ENCODE peak calls at places on chromosomes 5 and 9, in five cellular contexts. One of them, this sample, is unnamed.

GRCh38 chr9:129720865-129721545 is 31.8 kb downstream of the PTGES start:
- DNase-seq in right lobe of liver: no peak
- DNase-seq in esophagus squamous epithelium: no peak
- DNase-seq in prostate gland: no peak
- DNase-seq in HCT116: no peak
- DNase-seq in this sample: no peak

GRCh38 chr9:11158676-11159075 is 545.9 kb upstream of the PTPRD start:
- DNase-seq in prostate gland: no peak
- DNase-seq in HCT116: no peak
- DNase-seq in right lobe of liver: no peak
- DNase-seq in esophagus squamous epithelium: no peak
- DNase-seq in this sample: no peak

GRCh38 chr9:121765021-121765950 is 113.9 kb downstream of the DAB2IP start:
- DNase-seq in esophagus squamous epithelium: no peak
- DNase-seq in prostate gland: no peak
- DNase-seq in HCT116: no peak
- DNase-seq in right lobe of liver: no peak
- DNase-seq in this sample: peak; percentile 65

GRCh38 chr9:72382405-72382804 is 17.4 kb upstream of the ZFAND5 start:
- DNase-seq in prostate gland: no peak
- DNase-seq in esophagus squamous epithelium: no peak
- DNase-seq in HCT116: no peak
- DNase-seq in right lobe of liver: no peak
- DNase-seq in this sample: no peak

GRCh38 chr9:34989946-34990635 is 546 bp downstream of the DNAJB5 start:
- DNase-seq in HCT116: no peak
- DNase-seq in prostate gland: peak; percentile 27
- DNase-seq in esophagus squamous epithelium: no peak
- DNase-seq in right lobe of liver: peak; percentile 64
- DNase-seq in this sample: peak; percentile 45

GRCh38 chr5:77709340-77709739 is 66.8 kb downstream of the TBCA start:
- DNase-seq in right lobe of liver: no peak
- DNase-seq in esophagus squamous epithelium: no peak
- DNase-seq in prostate gland: no peak
- DNase-seq in HCT116: no peak
- DNase-seq in this sample: no peak

GRCh38 chr9:72858089-72858912 is 94.6 kb downstream of the ALDH1A1 start:
- DNase-seq in esophagus squamous epithelium: no peak
- DNase-seq in prostate gland: no peak
- DNase-seq in HCT116: no peak
- DNase-seq in right lobe of liver: peak; percentile 91
- DNase-seq in this sample: no peak

GRCh38 chr5:32297181-32298055 is 15.3 kb downstream of the MTMR12 start:
- DNase-seq in HCT116: no peak
- DNase-seq in right lobe of liver: no peak
- DNase-seq in esophagus squamous epithelium: no peak
- DNase-seq in prostate gland: no peak
- DNase-seq in this sample: no peak

GRCh38 chr9:73183917-73184861 is 32.5 kb downstream of the ANXA1 start:
- DNase-seq in HCT116: peak; percentile 38
- DNase-seq in right lobe of liver: no peak
- DNase-seq in esophagus squamous epithelium: no peak
- DNase-seq in prostate gland: no peak
- DNase-seq in this sample: no peak

GRCh38 chr9:117394655-117395054 is 20.2 kb downstream of the ASTN2 start:
- DNase-seq in HCT116: no peak
- DNase-seq in right lobe of liver: no peak
- DNase-seq in prostate gland: no peak
- DNase-seq in esophagus squamous epithelium: no peak
- DNase-seq in this sample: no peak

GRCh38 chr9:80117031-80117430 is 545.3 kb downstream of the TLE4 start:
- DNase-seq in HCT116: no peak
- DNase-seq in right lobe of liver: no peak
- DNase-seq in prostate gland: no peak
- DNase-seq in esophagus squamous epithelium: no peak
- DNase-seq in this sample: no peak

GRCh38 chr9:128587453-128587852 is 35.1 kb downstream of the SPTAN1 start:
- DNase-seq in prostate gland: no peak
- DNase-seq in right lobe of liver: no peak
- DNase-seq in esophagus squamous epithelium: no peak
- DNase-seq in HCT116: no peak
- DNase-seq in this sample: no peak

GRCh38 chr9:126617003-126617739 is 3.4 kb downstream of the LMX1B start:
- DNase-seq in esophagus squamous epithelium: no peak
- DNase-seq in HCT116: no peak
- DNase-seq in right lobe of liver: no peak
- DNase-seq in prostate gland: no peak
- DNase-seq in this sample: no peak

GRCh38 chr5:95130951-95131350 is 153.9 kb downstream of the MCTP1 start:
- DNase-seq in prostate gland: no peak
- DNase-seq in right lobe of liver: no peak
- DNase-seq in HCT116: no peak
- DNase-seq in esophagus squamous epithelium: no peak
- DNase-seq in this sample: no peak

GRCh38 chr9:136671646-136672430 is 9.1 kb downstream of the EGFL7 start:
- DNase-seq in HCT116: no peak
- DNase-seq in right lobe of liver: no peak
- DNase-seq in prostate gland: no peak
- DNase-seq in esophagus squamous epithelium: no peak
- DNase-seq in this sample: no peak

GRCh38 chr5:179318193-179318955 is 26.9 kb downstream of the ADAMTS2 start:
- DNase-seq in esophagus squamous epithelium: no peak
- DNase-seq in HCT116: no peak
- DNase-seq in right lobe of liver: no peak
- DNase-seq in prostate gland: no peak
- DNase-seq in this sample: no peak

GRCh38 chr9:28365020-28365640 is 791.8 kb upstream of the C9orf72 start:
- DNase-seq in HCT116: no peak
- DNase-seq in right lobe of liver: no peak
- DNase-seq in esophagus squamous epithelium: no peak
- DNase-seq in prostate gland: no peak
- DNase-seq in this sample: no peak

GRCh38 chr9:134321571-134321930 is 4.7 kb upstream of the RXRA start:
- DNase-seq in HCT116: no peak
- DNase-seq in esophagus squamous epithelium: no peak
- DNase-seq in right lobe of liver: peak; percentile 44
- DNase-seq in prostate gland: no peak
- DNase-seq in this sample: no peak

GRCh38 chr9:130477564-130477963 is 32.8 kb downstream of the ASS1 start:
- DNase-seq in prostate gland: no peak
- DNase-seq in HCT116: no peak
- DNase-seq in right lobe of liver: no peak
- DNase-seq in esophagus squamous epithelium: no peak
- DNase-seq in this sample: no peak

GRCh38 chr5:143826909-143827514 is 15.1 kb downstream of the HMHB1 start:
- DNase-seq in right lobe of liver: no peak
- DNase-seq in prostate gland: no peak
- DNase-seq in HCT116: no peak
- DNase-seq in esophagus squamous epithelium: no peak
- DNase-seq in this sample: no peak

GRCh38 chr5:127934791-127935256 is 148.7 kb upstream of the SLC12A2 start:
- DNase-seq in esophagus squamous epithelium: no peak
- DNase-seq in prostate gland: no peak
- DNase-seq in HCT116: peak; percentile 94
- DNase-seq in right lobe of liver: no peak
- DNase-seq in this sample: no peak

GRCh38 chr9:12973702-12974101 is 198.9 kb downstream of the LURAP1L start:
- DNase-seq in esophagus squamous epithelium: no peak
- DNase-seq in prostate gland: no peak
- DNase-seq in right lobe of liver: no peak
- DNase-seq in HCT116: no peak
- DNase-seq in this sample: no peak

GRCh38 chr9:89678394-89679005 is 73.7 kb downstream of the GADD45G start:
- DNase-seq in HCT116: no peak
- DNase-seq in prostate gland: no peak
- DNase-seq in right lobe of liver: no peak
- DNase-seq in esophagus squamous epithelium: no peak
- DNase-seq in this sample: no peak

GRCh38 chr5:172534229-172535169 is 80.2 kb upstream of the SH3PXD2B start:
- DNase-seq in HCT116: peak; percentile 4
- DNase-seq in esophagus squamous epithelium: no peak
- DNase-seq in right lobe of liver: no peak
- DNase-seq in prostate gland: no peak
- DNase-seq in this sample: no peak

GRCh38 chr9:131661954-131662621 is 77.8 kb downstream of the RAPGEF1 start:
- DNase-seq in esophagus squamous epithelium: no peak
- DNase-seq in right lobe of liver: no peak
- DNase-seq in prostate gland: no peak
- DNase-seq in HCT116: no peak
- DNase-seq in this sample: no peak

GRCh38 chr9:14311940-14312572 is 1.9 kb downstream of the NFIB start:
- DNase-seq in prostate gland: no peak
- DNase-seq in HCT116: no peak
- DNase-seq in right lobe of liver: no peak
- DNase-seq in esophagus squamous epithelium: no peak
- DNase-seq in this sample: no peak

GRCh38 chr5:71586052-71586940 is 844 bp upstream of the MCCC2 start:
- DNase-seq in esophagus squamous epithelium: no peak
- DNase-seq in prostate gland: no peak
- DNase-seq in HCT116: no peak
- DNase-seq in right lobe of liver: peak; percentile 45
- DNase-seq in this sample: no peak

GRCh38 chr5:179820483-179821297 is at the start of gene SQSTM1:
- DNase-seq in prostate gland: peak; percentile 74
- DNase-seq in esophagus squamous epithelium: no peak
- DNase-seq in HCT116: no peak
- DNase-seq in right lobe of liver: peak; percentile 91
- DNase-seq in this sample: peak; percentile 78

GRCh38 chr5:36569456-36569855 is 37.0 kb upstream of the SLC1A3 start:
- DNase-seq in HCT116: no peak
- DNase-seq in esophagus squamous epithelium: no peak
- DNase-seq in right lobe of liver: no peak
- DNase-seq in prostate gland: no peak
- DNase-seq in this sample: no peak

GRCh38 chr5:54608423-54609085 is 91.0 kb downstream of the SNX18 start:
- DNase-seq in esophagus squamous epithelium: no peak
- DNase-seq in prostate gland: no peak
- DNase-seq in HCT116: no peak
- DNase-seq in right lobe of liver: no peak
- DNase-seq in this sample: no peak

GRCh38 chr5:67319935-67320725 is 123.5 kb upstream of the CD180 start:
- DNase-seq in prostate gland: no peak
- DNase-seq in right lobe of liver: no peak
- DNase-seq in esophagus squamous epithelium: no peak
- DNase-seq in HCT116: no peak
- DNase-seq in this sample: no peak

GRCh38 chr5:134600600-134600999 is 32.0 kb downstream of the SAR1B start:
- DNase-seq in esophagus squamous epithelium: no peak
- DNase-seq in prostate gland: no peak
- DNase-seq in HCT116: no peak
- DNase-seq in right lobe of liver: no peak
- DNase-seq in this sample: no peak

GRCh38 chr9:121821326-121821725 is 169.9 kb downstream of the DAB2IP start:
- DNase-seq in right lobe of liver: no peak
- DNase-seq in HCT116: no peak
- DNase-seq in prostate gland: no peak
- DNase-seq in esophagus squamous epithelium: no peak
- DNase-seq in this sample: peak; percentile 19

GRCh38 chr5:32942225-32942989 is 231.3 kb downstream of the NPR3 start:
- DNase-seq in right lobe of liver: no peak
- DNase-seq in esophagus squamous epithelium: no peak
- DNase-seq in HCT116: peak; percentile 55
- DNase-seq in prostate gland: no peak
- DNase-seq in this sample: no peak

GRCh38 chr9:117783828-117784227 is 79.6 kb downstream of the TLR4 start:
- DNase-seq in prostate gland: no peak
- DNase-seq in HCT116: no peak
- DNase-seq in right lobe of liver: peak; percentile 63
- DNase-seq in esophagus squamous epithelium: no peak
- DNase-seq in this sample: no peak

GRCh38 chr9:113863345-113863744 is 12.8 kb upstream of the ZNF618 start:
- DNase-seq in HCT116: no peak
- DNase-seq in esophagus squamous epithelium: no peak
- DNase-seq in prostate gland: no peak
- DNase-seq in right lobe of liver: no peak
- DNase-seq in this sample: no peak

GRCh38 chr5:113176734-113177133 is 200.1 kb downstream of the DCP2 start:
- DNase-seq in right lobe of liver: no peak
- DNase-seq in prostate gland: no peak
- DNase-seq in HCT116: no peak
- DNase-seq in esophagus squamous epithelium: no peak
- DNase-seq in this sample: no peak
- TF ChIP-seq POLR2A in right lobe of liver: no peak
- TF ChIP-seq POLR2A in prostate gland: no peak
- TF ChIP-seq POLR2A in HCT116: no peak
- TF ChIP-seq POLR2A in esophagus squamous epithelium: no peak
- TF ChIP-seq POLR2A in this sample: no peak

DNA sequence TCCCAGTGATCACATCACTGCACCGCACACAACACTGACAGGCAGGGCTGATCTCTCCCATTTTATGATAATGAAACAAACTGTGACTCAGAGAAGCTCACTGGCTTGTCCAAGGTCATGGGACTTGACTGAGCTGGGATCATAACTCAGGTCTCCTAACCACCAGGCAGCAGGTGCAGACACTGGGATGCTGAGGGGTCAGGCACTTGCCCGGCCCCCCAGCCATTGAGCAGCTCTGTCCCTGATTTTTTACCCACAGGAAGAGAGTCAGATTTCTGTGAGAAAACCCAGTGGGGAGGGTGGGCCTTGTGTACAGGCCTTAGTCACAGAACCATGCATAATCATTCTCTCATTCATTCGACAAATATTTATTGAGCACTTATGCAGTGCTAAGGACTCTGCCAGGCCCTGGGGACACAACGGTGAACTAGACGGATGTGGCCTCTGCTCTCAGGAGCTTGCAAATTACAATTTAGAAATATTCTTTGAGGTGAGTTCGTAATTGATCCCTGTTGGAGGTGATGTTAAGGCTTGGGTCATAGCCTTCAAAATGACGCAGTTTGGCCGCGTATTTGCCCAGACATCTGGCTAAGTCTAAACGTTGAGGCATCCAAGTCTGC is 54.5 kb upstream of the TGFBR1 start:
- DNase-seq in right lobe of liver: no peak
- DNase-seq in esophagus squamous epithelium: no peak
- DNase-seq in prostate gland: no peak
- DNase-seq in HCT116: no peak
- DNase-seq in this sample: no peak
- TF ChIP-seq CTCF in right lobe of liver: no peak
- TF ChIP-seq CTCF in esophagus squamous epithelium: no peak
- TF ChIP-seq CTCF in prostate gland: no peak
- TF ChIP-seq CTCF in HCT116: no peak
- TF ChIP-seq CTCF in this sample: no peak

GRCh38 chr5:116544542-116545241 is 29.9 kb downstream of the SEMA6A start:
- DNase-seq in right lobe of liver: no peak
- DNase-seq in HCT116: no peak
- DNase-seq in esophagus squamous epithelium: no peak
- DNase-seq in prostate gland: no peak
- DNase-seq in this sample: no peak
- TF ChIP-seq POLR2A in right lobe of liver: no peak
- TF ChIP-seq POLR2A in HCT116: no peak
- TF ChIP-seq POLR2A in esophagus squamous epithelium: no peak
- TF ChIP-seq POLR2A in prostate gland: no peak
- TF ChIP-seq POLR2A in this sample: no peak

DNA sequence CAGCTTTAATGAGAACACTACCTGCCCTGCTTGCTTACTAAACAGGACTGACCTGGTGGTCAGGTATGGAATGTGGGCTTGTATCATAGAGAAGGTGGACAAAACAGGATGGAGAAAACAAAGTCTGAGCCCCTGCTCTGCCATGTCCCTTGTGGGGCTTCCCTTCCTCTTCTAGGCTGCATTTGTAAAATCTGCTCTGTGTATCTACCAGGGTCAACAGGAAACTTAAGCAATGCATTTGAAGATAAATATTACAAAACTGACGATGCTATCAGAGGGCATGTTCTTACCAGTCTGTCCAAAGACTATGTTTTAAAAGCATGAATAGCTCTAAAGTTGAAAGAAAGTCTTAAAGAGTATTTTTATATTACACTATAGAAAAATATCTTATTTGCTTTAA is 228.7 kb downstream of the DCP2 start:
- DNase-seq in esophagus squamous epithelium: no peak
- DNase-seq in prostate gland: no peak
- DNase-seq in HCT116: no peak
- DNase-seq in right lobe of liver: no peak
- DNase-seq in this sample: no peak
- TF ChIP-seq CTCF in esophagus squamous epithelium: no peak
- TF ChIP-seq CTCF in prostate gland: no peak
- TF ChIP-seq CTCF in HCT116: no peak
- TF ChIP-seq CTCF in right lobe of liver: no peak
- TF ChIP-seq CTCF in this sample: no peak

This sample was measured in breast epithelium.